ENCODE peak calls at places on chromosomes 6 and 20, in six cellular contexts. K is iPS DF 19.7; J is uterus; O is NCI-H82; N is stimulated activated CD8-positive, alpha-beta memory T cell treated with anti-CD3 and anti-CD28 coated beads, Interleukin-7, amount 100 ng/mL, for 4 hours; L is smooth muscle cell of the brain vasculature. S is an unnamed sample.

GRCh38 chr6:2225422-2226392 is 19.7 kb downstream of the GMDS start:
- DNase-seq in O (no peak), J (no peak), L (no peak), N (no peak), K (no peak), S (no peak)

GRCh38 chr6:145067430-145067829 is 667.9 kb downstream of the EPM2A start:
- DNase-seq in J (no peak), K (no peak), L (no peak), N (no peak), O (no peak), S (no peak)

GRCh38 chr20:18006684-18007083 is 37.9 kb downstream of the MGME1 start:
- DNase-seq in K (no peak), N (no peak), O (no peak), L (no peak), J (no peak), S (no peak)

GRCh38 chr6:162772466-162772865 is 44.7 kb downstream of the PACRG start:
- DNase-seq in L (no peak), K (no peak), O (no peak), J (no peak), N (no peak), S (no peak)

GRCh38 chr6:33049323-33049722 is 24.1 kb downstream of the HLA-DPA1 start:
- DNase-seq in J (no peak), N (no peak), L (no peak), O (no peak), K (no peak), S (no peak)

GRCh38 chr6:30219244-30219643 is 6.0 kb upstream of the TRIM26 start:
- DNase-seq in K (no peak), N (peak; percentile 23), J (no peak), L (peak; percentile 15), O (peak; percentile 77), S (no peak)

GRCh38 chr6:111411046-111411445 is 72.0 kb downstream of the REV3L start:
- DNase-seq in N (no peak), K (no peak), J (no peak), L (no peak), O (no peak), S (no peak)

GRCh38 chr6:8180327-8181161 is 78.2 kb upstream of the EEF1E1 start:
- DNase-seq in K (peak; percentile 47), J (no peak), O (no peak), N (no peak), L (peak; percentile 80), S (no peak)

GRCh38 chr20:642398-643174 is 10.4 kb downstream of the SRXN1 start:
- DNase-seq in O (peak; percentile 64), K (no peak), J (no peak), N (no peak), L (no peak), S (no peak)

GRCh38 chr6:5208039-5208438 is 52.7 kb downstream of the LYRM4 start:
- DNase-seq in K (no peak), J (no peak), N (no peak), O (no peak), L (no peak), S (no peak)

GRCh38 chr20:53631909-53632662 is 38.4 kb upstream of the ZNF217 start:
- DNase-seq in N (no peak), O (no peak), L (no peak), K (no peak), J (no peak), S (no peak)

GRCh38 chr20:36173451-36173933 is 19.0 kb downstream of the EPB41L1 start:
- DNase-seq in N (no peak), L (no peak), K (peak; percentile 65), J (no peak), O (peak; percentile 79), S (no peak)

GRCh38 chr20:362271-363254 is 15.7 kb downstream of the NRSN2 start:
- DNase-seq in J (peak; percentile 43), K (no peak), N (no peak), L (no peak), O (peak; percentile 56), S (no peak)

GRCh38 chr6:17458971-17459370 is 65.6 kb downstream of the CAP2 start:
- DNase-seq in N (no peak), L (no peak), K (no peak), O (no peak), J (no peak), S (no peak)

GRCh38 chr20:17620371-17621228 is 50.7 kb downstream of the DSTN start:
- DNase-seq in O (no peak), L (no peak), J (no peak), N (no peak), K (no peak), S (no peak)